ENCODE peak calls at places on chromosomes 11 and 22, in five cellular contexts. D is activated naive CD8-positive, alpha-beta T cell treated with anti-CD3 and anti-CD28 coated beads for 36 hours; M is neural progenitor cell; O is M059J; Y is T-helper 2 cell treated with Interferon-gamma antibody and Interleukin-4, amounts not matched to agents 5 μg/mL and 100 μg/mL, for 36 hours. T is an unnamed sample.

GRCh38 chr22:46108564-46109473 is 41.5 kb upstream of the PPARA start:
- DNase-seq in D (no peak), M (peak), O (peak), Y (no peak), T (no peak)

GRCh38 chr22:36368359-36368983 is 19.3 kb downstream of the MYH9 start:
- DNase-seq in D (no peak), M (peak), O (peak), Y (no peak), T (no peak)

GRCh38 chr22:21865041-21865440 is 2.4 kb downstream of the MAPK1 start:
- DNase-seq in D (peak), M (no peak), O (peak), Y (peak), T (no peak)

GRCh38 chr22:26374645-26375044 is 54.4 kb upstream of the ASPHD2 start:
- DNase-seq in D (no peak), M (no peak), O (no peak), Y (no peak), T (no peak)

GRCh38 chr22:47259990-47260389 is 497.5 kb downstream of the TBC1D22A start:
- DNase-seq in D (no peak), M (no peak), O (peak), Y (no peak), T (no peak)

GRCh38 chr11:80733776-80734175 is 1292.9 kb upstream of the TENM4 start:
- DNase-seq in D (no peak), M (no peak), O (no peak), Y (no peak), T (no peak)

GRCh38 chr22:47782461-47783075 is 1020.1 kb downstream of the TBC1D22A start:
- DNase-seq in D (no peak), M (no peak), O (no peak), Y (no peak), T (no peak)

GRCh38 chr22:19368876-19369275 is 62.7 kb downstream of the HIRA start:
- DNase-seq in D (no peak), M (no peak), O (no peak), Y (no peak), T (no peak)

GRCh38 chr11:14418801-14419417 is 59.9 kb upstream of the RRAS2 start:
- DNase-seq in D (no peak), M (peak), O (peak), Y (no peak), T (peak)

GRCh38 chr11:130139401-130139800 is 20.2 kb upstream of the ST14 start:
- DNase-seq in D (no peak), M (no peak), O (no peak), Y (no peak), T (no peak)

GRCh38 chr11:124897681-124898680 is at the start of gene ROBO4:
- DNase-seq in D (no peak), M (no peak), O (peak), Y (no peak), T (no peak)